ENCODE peak calls at places on chromosomes 16 and 17, in eight cellular contexts. L is H1, N is prostate gland, X is sigmoid colon, M is endothelial cell of umbilical vein, O is HCT116, Q is K562, R is breast epithelium. H is an unnamed sample. For H3K4me1, the result is how much of the 10 kb centered on the place peaks cover.

GRCh38 chr16:9677301-9677653 is 505.0 kb downstream of the GRIN2A start:
- DNase-seq in M (no peak), O (no peak), R (no peak), Q (no peak), N (no peak), L (no peak), X (no peak), H (no peak)

GRCh38 chr17:48510761-48511604 is 19.8 kb downstream of the HOXB1 start:
- DNase-seq in L (no peak), N (no peak), O (no peak), R (no peak), Q (no peak), M (no peak), X (no peak), H (no peak)

GRCh38 chr17:47618416-47618815 is 31.3 kb upstream of the KPNB1 start:
- DNase-seq in X (no peak), Q (no peak), O (peak), N (no peak), L (no peak), M (peak), R (no peak), H (no peak)

GRCh38 chr16:27244363-27244755 is 24.2 kb downstream of the NSMCE1 start:
- DNase-seq in R (no peak), Q (no peak), N (no peak), O (no peak), X (peak), L (no peak), M (no peak), H (no peak)

GRCh38 chr17:71033336-71033735 is 864.0 kb downstream of the KCNJ2 start:
- DNase-seq in L (no peak), R (no peak), N (no peak), X (no peak), Q (no peak), M (no peak), O (no peak), H (no peak)

GRCh38 chr17:20908373-20909273 is 134.2 kb downstream of the USP22 start:
- DNase-seq in N (peak), L (peak), O (peak), Q (peak), R (peak), X (peak), M (peak), H (peak)

GRCh38 chr16:73527191-73527590 is 479.3 kb upstream of the ZFHX3 start:
- DNase-seq in N (no peak), Q (no peak), M (no peak), O (no peak), R (no peak), X (no peak), L (no peak), H (no peak)

GRCh38 chr17:20206591-20206990 is 197.4 kb downstream of the SPECC1 start:
- DNase-seq in M (peak), X (no peak), R (no peak), N (no peak), Q (no peak), O (no peak), L (no peak), H (no peak)

GRCh38 chr17:4604111-4604644 is 19.8 kb downstream of the SMTNL2 start:
- DNase-seq in Q (no peak), M (no peak), R (no peak), L (no peak), X (peak), O (no peak), N (no peak), H (peak)

GRCh38 chr16:17409894-17410293 is 60.9 kb downstream of the XYLT1 start:
- DNase-seq in R (no peak), Q (no peak), O (no peak), X (no peak), L (no peak), N (no peak), M (no peak), H (no peak)

GRCh38 chr17:6496636-6497441 is 52.6 kb downstream of the PIMREG start:
- DNase-seq in Q (no peak), M (no peak), O (no peak), N (no peak), R (peak), L (no peak), X (peak), H (no peak)

GRCh38 chr16:3022697-3023414 is 886 bp downstream of the HCFC1R1 start:
- DNase-seq in N (no peak), Q (peak), O (no peak), X (no peak), M (peak), R (no peak), L (peak), H (no peak)

GRCh38 chr17:76266244-76266938 is 1.2 kb downstream of the UBALD2 start:
- DNase-seq in O (no peak), Q (no peak), R (no peak), M (peak), L (no peak), X (no peak), N (peak), H (no peak)
- H3K4me1 ChIP-seq in O (under half), Q (half or more), R (under half), M (under half), L (under half), X (under half), N (under half), H (half or more)

DNA sequence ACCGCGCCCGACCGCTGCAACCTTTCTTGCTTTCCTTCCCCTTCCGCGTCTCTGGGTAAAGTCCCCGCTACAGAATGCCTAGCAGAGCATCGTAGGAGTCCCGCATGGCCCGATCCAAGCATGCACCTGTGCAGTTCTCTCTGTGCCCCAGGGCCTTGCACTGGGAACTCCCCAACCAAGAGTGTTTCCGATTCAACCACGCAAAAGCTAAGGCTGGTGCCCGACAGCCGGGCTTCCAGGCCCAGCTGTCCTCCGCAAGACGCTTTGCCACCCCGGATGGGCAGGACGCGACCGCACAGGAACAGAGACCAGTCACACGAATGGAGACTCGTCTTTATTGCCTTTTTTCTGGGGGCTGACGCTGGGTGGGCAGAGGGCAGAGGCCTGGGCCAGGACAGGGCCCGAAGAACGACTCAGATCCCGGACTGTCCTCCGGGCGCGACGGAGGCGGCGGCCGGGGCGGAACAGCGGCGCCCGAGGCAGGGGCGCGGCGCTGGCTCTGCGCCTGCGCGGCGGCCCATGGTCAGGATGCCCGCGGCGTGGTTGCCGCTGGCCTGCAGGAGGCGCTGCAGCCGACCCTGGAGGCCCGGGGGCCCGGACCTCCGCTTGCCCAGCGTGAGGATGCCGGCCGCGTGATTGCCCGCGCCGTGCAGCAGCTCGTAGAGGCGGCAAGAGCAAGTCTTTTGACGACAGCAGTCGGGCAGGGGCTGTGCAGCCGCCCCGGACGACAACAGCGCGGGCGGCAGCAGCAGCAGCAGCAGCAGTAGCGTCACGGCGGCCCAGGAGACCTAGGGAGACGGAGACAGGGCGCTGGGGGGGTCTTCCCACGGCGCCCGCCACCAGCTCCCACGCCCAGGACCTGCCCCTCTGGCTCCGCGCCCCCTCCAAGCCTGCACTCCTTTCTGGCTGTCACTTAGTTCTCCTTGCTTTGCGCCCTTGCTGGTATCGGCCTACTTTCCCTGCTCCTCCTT is 1.2 kb downstream of the HCRT start:
- DNase-seq in L (peak), R (no peak), X (peak), M (peak), Q (peak), O (peak), N (peak), H (peak)
- TF ChIP-seq POLR2AphosphoS5 in L (no peak), R (no peak), X (no peak), M (peak), Q (peak), O (peak), N (no peak), H (peak)

GRCh38 chr16:84559311-84559932 is 55.0 kb upstream of the MEAK7 start:
- DNase-seq in M (no peak), O (no peak), R (no peak), X (no peak), N (no peak), Q (no peak), L (peak), H (no peak)
- H3K27ac ChIP-seq in M (no peak), O (no peak), R (no peak), X (no peak), N (no peak), Q (no peak), L (no peak), H (peak)

GRCh38 chr17:81508639-81509047 is 4.0 kb downstream of the ACTG1 start:
- DNase-seq in O (peak), M (peak), N (no peak), R (no peak), X (peak), L (no peak), Q (no peak), H (no peak)

GRCh38 chr17:81510524-81510797 is 2.1 kb downstream of the ACTG1 start:
- DNase-seq in O (no peak), M (no peak), X (no peak), N (no peak), Q (no peak), L (no peak), R (no peak), H (no peak)

GRCh38 chr17:81509048-81509686 is 3.4 kb downstream of the ACTG1 start:
- DNase-seq in L (no peak), X (no peak), N (no peak), Q (no peak), R (no peak), O (no peak), M (peak), H (no peak)

GRCh38 chr17:81510798-81511549 is 1.6 kb downstream of the ACTG1 start:
- DNase-seq in X (no peak), M (peak), L (no peak), R (no peak), Q (no peak), O (no peak), N (no peak), H (no peak)

DNA sequence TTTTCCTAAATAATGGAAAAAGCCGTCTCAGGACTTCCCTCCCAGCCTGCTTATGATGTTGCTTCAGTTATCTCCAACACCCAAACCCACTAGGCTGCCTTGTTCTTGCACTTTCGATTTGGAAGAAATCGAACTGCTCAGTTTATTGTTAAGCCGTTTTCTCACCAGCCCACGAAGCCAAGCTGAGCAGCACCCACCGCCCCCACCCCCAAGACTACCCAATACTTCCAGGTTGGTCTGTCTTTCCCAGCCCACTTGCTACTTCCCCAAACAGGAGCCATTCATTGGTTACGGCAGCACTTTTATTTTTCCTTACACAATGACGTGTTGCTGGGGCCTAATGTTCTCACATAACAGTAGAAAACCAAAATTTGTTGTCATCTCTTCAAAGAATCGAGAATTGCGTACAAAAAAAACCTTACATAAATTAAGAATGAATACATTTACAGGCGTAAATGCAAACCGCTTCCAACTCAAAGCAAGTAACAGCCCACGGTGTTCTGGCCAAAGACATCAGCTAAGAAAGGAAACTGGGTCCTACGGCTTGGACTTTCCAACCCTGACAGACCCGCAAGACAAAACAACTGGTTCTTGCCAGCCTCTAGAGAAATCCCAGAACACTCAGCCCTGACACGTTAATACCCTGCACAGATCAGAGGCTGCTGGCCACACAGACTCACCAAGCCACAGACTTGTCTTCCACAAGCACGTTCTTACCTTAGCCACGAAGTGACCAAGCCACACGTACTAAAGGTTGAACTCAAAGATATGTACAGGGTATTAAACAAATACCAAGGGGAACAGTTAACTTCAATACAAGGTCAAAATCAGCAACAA is 2.7 kb downstream of the ACTG1 start:
- DNase-seq in N (no peak), L (no peak), X (no peak), Q (no peak), M (peak), O (no peak), R (no peak), H (no peak)
- H3K4me1 ChIP-seq in N (under half), L (under half), X (under half), Q (under half), M (under half), O (under half), R (under half), H (under half)

DNA sequence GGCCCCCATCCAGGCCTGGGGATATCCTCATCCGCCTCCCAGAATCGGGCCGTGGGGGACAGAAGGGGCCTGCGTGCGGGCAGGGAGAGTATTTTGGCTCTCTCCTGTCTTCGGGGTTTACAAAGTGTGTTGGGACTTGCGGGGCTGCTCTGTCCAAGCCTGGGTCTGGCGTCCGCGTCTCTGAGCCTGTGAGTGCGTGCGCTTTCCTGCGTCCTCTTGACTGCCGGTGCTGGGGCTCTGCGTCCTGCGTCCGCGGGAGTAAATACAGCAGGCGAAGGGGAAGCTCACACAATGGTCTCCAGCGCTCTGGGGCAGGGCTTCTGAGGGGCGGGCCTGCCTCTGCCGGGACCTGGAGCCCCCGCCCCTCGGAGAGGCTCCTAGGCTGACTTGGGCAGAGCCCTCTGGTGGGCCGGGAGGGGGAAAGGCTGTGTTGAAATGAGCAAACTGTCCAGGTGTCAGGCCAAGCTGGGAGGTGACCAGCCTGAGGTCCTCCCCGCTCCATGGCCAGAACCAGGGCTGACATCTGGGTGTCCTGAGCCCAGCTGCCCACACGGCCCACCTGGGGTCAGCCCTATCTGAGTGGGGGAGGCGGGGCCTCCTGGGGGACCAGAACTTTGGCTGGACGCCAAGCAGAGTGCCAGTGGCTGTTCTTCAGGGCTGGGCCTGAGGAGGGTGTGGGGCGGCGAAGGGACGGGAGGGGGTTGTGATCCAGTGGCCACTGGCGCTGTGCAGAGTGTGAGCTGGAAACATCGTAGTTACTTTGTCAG is 233.6 kb downstream of the SEC14L1 start:
- DNase-seq in X (peak), M (peak), R (peak), O (no peak), Q (peak), L (peak), N (peak), H (peak)
- TF ChIP-seq POLR2AphosphoS5 in X (peak), M (no peak), R (no peak), O (no peak), Q (no peak), L (peak), N (peak), H (peak)

DNA sequence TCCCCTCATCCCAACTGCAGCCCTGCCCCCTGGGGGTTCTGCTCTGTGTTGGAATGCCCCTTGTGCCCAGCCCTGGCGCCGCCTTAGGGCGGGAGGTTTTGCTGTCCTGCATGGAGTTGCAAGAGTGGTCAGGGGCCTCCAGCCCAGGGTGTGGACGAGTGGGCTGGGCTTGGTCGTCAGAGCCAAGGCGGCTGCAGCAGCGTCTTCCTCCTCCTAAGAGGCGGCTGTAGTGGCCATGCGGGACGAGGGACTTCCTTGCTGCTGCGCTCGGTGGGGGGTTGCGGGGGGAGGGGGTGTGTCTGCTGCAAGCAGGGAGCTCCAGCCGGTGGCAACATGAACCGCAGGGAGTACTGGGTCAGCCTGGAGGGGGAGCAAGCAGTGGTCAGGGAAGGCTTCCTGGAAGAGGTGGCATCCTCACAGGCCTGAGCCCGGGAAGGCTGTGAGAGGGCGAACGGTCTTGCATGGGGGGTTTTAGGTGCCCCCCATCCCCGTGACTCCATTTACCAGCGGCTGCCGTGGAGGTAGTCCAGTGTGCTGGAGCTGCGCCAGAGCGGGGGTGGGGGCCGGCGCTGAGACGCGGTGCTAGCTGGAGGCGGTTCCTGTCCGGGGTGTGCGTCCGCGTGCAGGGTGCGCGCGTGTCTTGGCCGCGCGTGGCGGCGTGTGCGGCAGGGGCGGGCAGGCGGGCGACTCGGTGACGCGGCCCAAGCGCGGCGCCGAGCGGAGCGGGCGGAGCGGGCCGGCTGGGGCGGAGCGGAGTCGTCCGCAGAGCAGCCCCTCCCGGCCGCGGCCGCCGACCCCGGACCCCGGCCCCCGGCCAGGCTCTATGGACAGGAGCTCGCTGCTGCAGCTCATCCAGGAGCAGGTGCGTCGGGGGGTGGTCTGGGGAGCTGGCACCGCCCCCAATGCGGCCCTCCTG is at the start of gene RHBDL1:
- DNase-seq in L (peak), M (no peak), N (no peak), X (no peak), Q (peak), O (no peak), R (no peak), H (no peak)
- H3K27ac ChIP-seq in L (no peak), M (no peak), N (no peak), X (peak), Q (peak), O (no peak), R (peak), H (no peak)

DNA sequence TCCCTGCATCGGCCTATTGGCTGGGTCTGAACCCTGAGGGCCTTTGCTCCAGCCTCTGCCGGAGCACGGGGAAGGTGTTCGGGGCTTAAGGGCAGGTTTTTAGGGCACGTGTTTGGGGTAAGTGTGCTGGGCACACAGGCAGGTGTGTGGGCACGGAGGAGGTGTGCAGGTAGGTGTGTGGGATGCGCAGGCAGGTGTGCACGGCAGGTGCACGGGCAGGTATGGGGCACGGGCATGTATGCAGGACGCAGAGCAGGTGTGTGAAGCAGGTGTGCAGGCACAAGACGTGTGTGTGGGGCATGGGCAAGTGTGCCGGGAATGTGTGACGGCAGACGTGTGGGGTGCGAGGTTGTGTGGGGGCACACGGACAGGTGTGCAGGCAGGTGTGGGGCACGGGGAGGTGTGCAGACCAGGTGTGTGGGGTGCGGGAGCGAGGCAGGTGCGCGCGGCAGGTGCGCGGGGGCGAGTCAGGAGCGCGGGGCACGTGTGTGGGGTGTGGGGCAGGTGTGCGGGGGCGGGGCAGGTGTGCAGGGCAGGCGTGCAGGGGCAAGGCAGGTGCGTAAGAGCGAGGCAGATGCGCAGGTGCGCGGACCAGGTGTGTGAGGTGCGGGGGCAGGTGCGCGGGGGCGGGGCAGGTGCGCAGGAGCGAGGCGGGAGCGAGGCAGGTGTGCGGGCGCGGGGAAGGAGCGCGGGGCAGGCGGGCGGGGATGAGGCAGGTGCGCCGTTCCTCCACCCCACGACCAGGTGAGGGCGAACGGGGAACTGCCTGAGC is 28.6 kb upstream of the METRNL start:
- DNase-seq in Q (no peak), X (peak), M (no peak), O (no peak), R (peak), N (no peak), L (peak), H (no peak)
- H3K4me1 ChIP-seq in Q (under half), X (under half), M (under half), O (under half), R (under half), N (under half), L (under half), H (under half)

H was measured in stomach.